ENCODE peak calls at places on chromosomes 16 and 17, in five cellular contexts. K, R, M, T and Z are unnamed samples.

GRCh38 chr17:58667934-58668597 is 23.8 kb downstream of the TEX14 start:
- DNase-seq in K (no peak), R (no peak), M (no peak), T (no peak), Z (no peak)

GRCh38 chr17:75270966-75271232 is at the start of gene MIF4GD:
- DNase-seq in K (no peak), R (no peak), M (no peak), T (no peak), Z (no peak)

GRCh38 chr16:4407543-4408322 is 8.7 kb downstream of the CORO7 start:
- DNase-seq in K (no peak), R (no peak), M (no peak), T (no peak), Z (no peak)

GRCh38 chr16:31186176-31186575 is 6.2 kb downstream of the FUS start:
- DNase-seq in K (no peak), R (no peak), M (no peak), T (no peak), Z (no peak)

GRCh38 chr17:80164185-80164584 is 5.6 kb upstream of the CARD14 start:
- DNase-seq in K (no peak), R (no peak), M (no peak), T (no peak), Z (no peak)

GRCh38 chr17:40074871-40075215 is 12.1 kb downstream of the THRA start:
- DNase-seq in K (no peak), R (no peak), M (no peak), T (no peak), Z (no peak)

GRCh38 chr16:69566437-69567030 is 768 bp downstream of the NFAT5 start:
- DNase-seq in K (peak), R (no peak), M (peak), T (peak), Z (peak)

GRCh38 chr16:19105131-19105530 is 8.6 kb upstream of the ITPRIPL2 start:
- DNase-seq in K (no peak), R (no peak), M (no peak), T (no peak), Z (no peak)

GRCh38 chr17:10135539-10136257 is 62.7 kb downstream of the GAS7 start:
- DNase-seq in K (peak), R (no peak), M (no peak), T (no peak), Z (peak)

GRCh38 chr17:69711504-69711903 is 297.0 kb downstream of the MAP2K6 start:
- DNase-seq in K (no peak), R (no peak), M (no peak), T (no peak), Z (no peak)

GRCh38 chr17:48952904-48953303 is 8.3 kb upstream of the SNF8 start:
- DNase-seq in K (no peak), R (no peak), M (no peak), T (no peak), Z (no peak)

GRCh38 chr17:16477255-16477654 is 14.7 kb downstream of the LRRC75A start:
- DNase-seq in K (peak), R (no peak), M (no peak), T (no peak), Z (peak)

GRCh38 chr17:79834575-79835469 is 4.4 kb downstream of the CBX4 start:
- DNase-seq in K (no peak), R (no peak), M (peak), T (no peak), Z (peak)

GRCh38 chr17:81582769-81583168 is 30.6 kb upstream of the FAAP100 start:
- DNase-seq in K (no peak), R (no peak), M (no peak), T (no peak), Z (no peak)

GRCh38 chr16:79714440-79714839 is 113.9 kb upstream of the MAF start:
- DNase-seq in K (no peak), R (no peak), M (no peak), T (no peak), Z (no peak)

GRCh38 chr17:80855968-80856862 is 135.4 kb upstream of the CHMP6 start:
- DNase-seq in K (peak), R (peak), M (peak), T (no peak), Z (no peak)

GRCh38 chr17:41048441-41048840 is 1.3 kb upstream of the KRTAP2-1 start:
- DNase-seq in K (no peak), R (no peak), M (no peak), T (no peak), Z (no peak)